ENCODE peak calls at places on chromosomes 1 and 21, in six cellular contexts. One of them, this sample, is unnamed.

GRCh38 chr21:34649400-34649799 is 19.4 kb upstream of the CLIC6 start:
- DNase-seq in PC-3: no peak
- DNase-seq in K562: no peak
- DNase-seq in neural progenitor cell: no peak
- DNase-seq in colonic mucosa: no peak
- DNase-seq in HCT116: no peak
- DNase-seq in this sample: no peak

GRCh38 chr1:242245255-242245654 is 246.4 kb upstream of the MAP1LC3C start:
- DNase-seq in PC-3: no peak
- DNase-seq in colonic mucosa: no peak
- DNase-seq in neural progenitor cell: peak
- DNase-seq in K562: no peak
- DNase-seq in HCT116: no peak
- DNase-seq in this sample: no peak

GRCh38 chr1:197998110-197998509 is 80.9 kb downstream of the LHX9 start:
- DNase-seq in PC-3: no peak
- DNase-seq in colonic mucosa: no peak
- DNase-seq in K562: no peak
- DNase-seq in HCT116: no peak
- DNase-seq in neural progenitor cell: no peak
- DNase-seq in this sample: no peak

GRCh38 chr1:181152892-181153633 is 64.6 kb downstream of the IER5 start:
- DNase-seq in HCT116: no peak
- DNase-seq in neural progenitor cell: peak
- DNase-seq in K562: peak
- DNase-seq in PC-3: no peak
- DNase-seq in colonic mucosa: peak
- DNase-seq in this sample: peak

GRCh38 chr1:228307218-228308023 is 99.2 kb downstream of the TRIM11 start:
- DNase-seq in neural progenitor cell: no peak
- DNase-seq in HCT116: no peak
- DNase-seq in PC-3: no peak
- DNase-seq in K562: no peak
- DNase-seq in colonic mucosa: no peak
- DNase-seq in this sample: no peak

GRCh38 chr1:62720946-62721554 is 32.9 kb upstream of the DOCK7 start:
- DNase-seq in neural progenitor cell: no peak
- DNase-seq in colonic mucosa: peak
- DNase-seq in HCT116: no peak
- DNase-seq in K562: no peak
- DNase-seq in PC-3: no peak
- DNase-seq in this sample: no peak

GRCh38 chr1:100921110-100921706 is 25.3 kb downstream of the SLC30A7 start:
- DNase-seq in K562: peak
- DNase-seq in PC-3: peak
- DNase-seq in HCT116: peak
- DNase-seq in colonic mucosa: no peak
- DNase-seq in neural progenitor cell: peak
- DNase-seq in this sample: no peak

GRCh38 chr1:40594187-40594531 is 62.7 kb downstream of the ZNF684 start:
- DNase-seq in HCT116: no peak
- DNase-seq in neural progenitor cell: no peak
- DNase-seq in colonic mucosa: no peak
- DNase-seq in PC-3: no peak
- DNase-seq in K562: no peak
- DNase-seq in this sample: no peak

GRCh38 chr1:236759252-236759859 is 35.7 kb upstream of the MTR start:
- DNase-seq in K562: peak
- DNase-seq in colonic mucosa: no peak
- DNase-seq in neural progenitor cell: peak
- DNase-seq in HCT116: peak
- DNase-seq in PC-3: peak
- DNase-seq in this sample: peak

GRCh38 chr1:29649375-29650040 is 413.2 kb downstream of the PTPRU start:
- DNase-seq in neural progenitor cell: no peak
- DNase-seq in K562: peak
- DNase-seq in colonic mucosa: peak
- DNase-seq in HCT116: no peak
- DNase-seq in PC-3: peak
- DNase-seq in this sample: no peak

GRCh38 chr1:200143347-200143746 is 115.8 kb downstream of the NR5A2 start:
- DNase-seq in colonic mucosa: no peak
- DNase-seq in K562: no peak
- DNase-seq in PC-3: no peak
- DNase-seq in neural progenitor cell: no peak
- DNase-seq in HCT116: no peak
- DNase-seq in this sample: no peak

GRCh38 chr21:16302851-16303282 is 573.1 kb downstream of the USP25 start:
- DNase-seq in neural progenitor cell: no peak
- DNase-seq in K562: no peak
- DNase-seq in HCT116: no peak
- DNase-seq in PC-3: no peak
- DNase-seq in colonic mucosa: no peak
- DNase-seq in this sample: no peak

GRCh38 chr1:203569490-203570318 is 56.9 kb upstream of the ATP2B4 start:
- DNase-seq in K562: no peak
- DNase-seq in neural progenitor cell: no peak
- DNase-seq in HCT116: no peak
- DNase-seq in colonic mucosa: no peak
- DNase-seq in PC-3: peak
- DNase-seq in this sample: no peak

GRCh38 chr1:159892944-159893343 is 7.0 kb downstream of the CFAP45 start:
- DNase-seq in HCT116: no peak
- DNase-seq in PC-3: peak
- DNase-seq in colonic mucosa: no peak
- DNase-seq in K562: no peak
- DNase-seq in neural progenitor cell: no peak
- DNase-seq in this sample: no peak

GRCh38 chr1:200628223-200628868 is 7.8 kb upstream of the KIF14 start:
- DNase-seq in neural progenitor cell: no peak
- DNase-seq in HCT116: no peak
- DNase-seq in K562: no peak
- DNase-seq in PC-3: no peak
- DNase-seq in colonic mucosa: no peak
- DNase-seq in this sample: no peak

GRCh38 chr1:98420376-98421097 is 241.0 kb upstream of the SNX7 start:
- DNase-seq in colonic mucosa: no peak
- DNase-seq in HCT116: no peak
- DNase-seq in PC-3: peak
- DNase-seq in K562: no peak
- DNase-seq in neural progenitor cell: no peak
- DNase-seq in this sample: no peak

GRCh38 chr1:15885701-15886612 is 38.5 kb downstream of the SPEN start:
- DNase-seq in HCT116: peak
- DNase-seq in PC-3: peak
- DNase-seq in colonic mucosa: peak
- DNase-seq in neural progenitor cell: peak
- DNase-seq in K562: peak
- DNase-seq in this sample: no peak

GRCh38 chr1:6634278-6635052 is 9.8 kb downstream of the THAP3 start:
- DNase-seq in neural progenitor cell: peak
- DNase-seq in PC-3: peak
- DNase-seq in K562: peak
- DNase-seq in HCT116: no peak
- DNase-seq in colonic mucosa: peak
- DNase-seq in this sample: peak

DNA sequence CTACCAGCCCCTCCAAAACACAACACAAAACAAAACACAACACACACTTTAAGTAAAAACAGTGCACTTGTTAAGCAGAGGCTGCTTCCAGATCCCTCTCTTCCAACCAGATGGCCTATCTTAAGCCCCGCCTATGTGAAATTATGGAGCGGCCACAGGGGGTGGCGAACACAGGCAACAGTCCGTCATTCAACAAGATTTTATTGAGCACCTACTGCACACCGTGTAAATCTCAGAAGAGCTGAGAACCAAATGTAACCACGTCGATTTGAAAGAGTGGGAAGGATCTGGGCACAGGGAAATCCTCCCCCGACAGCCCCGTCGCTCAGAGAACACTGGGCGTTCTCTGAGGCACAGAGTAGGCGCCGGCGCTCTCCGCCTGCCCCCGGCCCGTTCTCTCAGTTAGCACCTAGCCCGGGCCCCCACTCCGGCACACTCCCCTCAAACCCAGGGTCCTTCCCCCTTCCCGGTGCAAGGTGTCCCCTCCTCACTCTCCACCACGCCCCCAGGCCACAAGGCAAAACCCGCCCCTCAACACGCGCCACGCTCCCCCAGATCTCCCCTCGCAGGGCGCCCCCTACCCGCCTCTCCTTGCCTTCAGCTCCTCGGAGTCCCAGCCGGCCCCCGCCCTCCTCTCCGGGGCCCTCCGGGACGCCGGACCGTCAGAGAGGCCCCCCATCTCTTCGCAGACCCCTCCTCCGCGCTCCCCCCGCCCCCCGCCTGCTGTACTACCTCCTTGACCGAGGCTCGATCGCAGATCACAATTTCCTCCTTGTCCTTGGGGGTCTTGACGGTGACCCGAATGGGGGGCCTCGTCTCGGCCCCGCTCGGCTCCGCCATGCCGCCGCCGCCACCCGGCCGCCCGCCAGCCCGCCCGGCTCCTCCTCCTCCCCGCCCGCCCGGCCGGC is 482 bp downstream of the UBQLN4 start:
- DNase-seq in colonic mucosa: peak
- DNase-seq in K562: peak
- DNase-seq in PC-3: peak
- DNase-seq in HCT116: peak
- DNase-seq in neural progenitor cell: peak
- DNase-seq in this sample: peak
- TF ChIP-seq CTCF in colonic mucosa: no peak
- TF ChIP-seq CTCF in K562: peak
- TF ChIP-seq CTCF in PC-3: peak
- TF ChIP-seq CTCF in HCT116: no peak
- TF ChIP-seq CTCF in neural progenitor cell: peak
- TF ChIP-seq CTCF in this sample: peak

GRCh38 chr21:38912789-38913119 is 107.0 kb downstream of the ETS2 start:
- DNase-seq in HCT116: no peak
- DNase-seq in neural progenitor cell: no peak
- DNase-seq in colonic mucosa: peak
- DNase-seq in PC-3: no peak
- DNase-seq in K562: no peak
- DNase-seq in this sample: no peak

GRCh38 chr21:38910390-38911008 is 104.8 kb downstream of the ETS2 start:
- DNase-seq in HCT116: peak
- DNase-seq in neural progenitor cell: no peak
- DNase-seq in PC-3: peak
- DNase-seq in colonic mucosa: peak
- DNase-seq in K562: no peak
- DNase-seq in this sample: no peak

GRCh38 chr21:38912355-38912619 is 106.6 kb downstream of the ETS2 start:
- DNase-seq in neural progenitor cell: no peak
- DNase-seq in HCT116: no peak
- DNase-seq in colonic mucosa: peak
- DNase-seq in K562: no peak
- DNase-seq in PC-3: no peak
- DNase-seq in this sample: no peak

GRCh38 chr21:38913120-38913975 is 107.6 kb downstream of the ETS2 start:
- DNase-seq in neural progenitor cell: peak
- DNase-seq in colonic mucosa: peak
- DNase-seq in K562: peak
- DNase-seq in HCT116: peak
- DNase-seq in PC-3: peak
- DNase-seq in this sample: no peak

DNA sequence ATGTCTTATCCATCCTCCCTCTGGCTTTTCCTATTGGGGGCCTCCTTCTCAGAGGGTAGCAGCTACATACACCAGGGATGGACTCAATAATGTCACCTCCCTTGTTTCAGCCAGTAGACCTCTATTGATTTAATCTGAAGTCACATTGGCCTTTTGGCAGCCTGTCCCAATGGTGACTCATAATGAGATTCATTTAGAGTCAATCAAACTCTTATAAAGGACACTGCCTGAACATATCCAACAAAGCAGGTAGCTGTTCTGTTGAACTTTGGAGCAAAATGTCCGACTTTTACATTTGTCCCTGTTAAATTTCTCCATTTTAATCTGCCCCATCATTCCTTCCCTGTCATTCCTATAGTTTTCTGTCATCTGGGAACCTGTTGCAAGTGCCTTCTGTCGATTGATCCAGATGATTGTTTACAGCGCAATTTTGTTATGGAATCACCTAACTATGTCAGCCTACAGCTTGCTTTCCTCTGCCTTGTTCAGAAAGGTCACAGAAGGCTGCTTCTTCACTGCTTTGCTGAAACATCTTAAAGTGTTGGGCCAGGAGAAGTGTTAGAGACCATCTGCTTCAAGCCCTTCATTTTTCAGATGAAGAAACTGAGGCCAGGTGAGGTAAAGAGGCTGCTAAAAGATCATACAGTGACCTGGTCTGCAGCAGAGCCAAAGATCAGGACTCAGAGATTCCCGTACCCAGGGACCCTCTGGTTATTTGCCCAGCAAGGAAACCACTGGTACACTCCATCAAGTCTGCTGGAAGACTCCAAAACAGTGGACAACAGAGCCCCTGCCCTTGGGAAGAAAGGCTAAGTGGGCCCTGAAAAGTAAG is 106.0 kb downstream of the ETS2 start:
- DNase-seq in neural progenitor cell: no peak
- DNase-seq in HCT116: no peak
- DNase-seq in PC-3: peak
- DNase-seq in colonic mucosa: no peak
- DNase-seq in K562: no peak
- DNase-seq in this sample: no peak
- H3K27ac ChIP-seq in neural progenitor cell: no peak
- H3K27ac ChIP-seq in HCT116: peak
- H3K27ac ChIP-seq in PC-3: peak
- H3K27ac ChIP-seq in colonic mucosa: peak
- H3K27ac ChIP-seq in K562: no peak
- H3K27ac ChIP-seq in this sample: no peak

DNA sequence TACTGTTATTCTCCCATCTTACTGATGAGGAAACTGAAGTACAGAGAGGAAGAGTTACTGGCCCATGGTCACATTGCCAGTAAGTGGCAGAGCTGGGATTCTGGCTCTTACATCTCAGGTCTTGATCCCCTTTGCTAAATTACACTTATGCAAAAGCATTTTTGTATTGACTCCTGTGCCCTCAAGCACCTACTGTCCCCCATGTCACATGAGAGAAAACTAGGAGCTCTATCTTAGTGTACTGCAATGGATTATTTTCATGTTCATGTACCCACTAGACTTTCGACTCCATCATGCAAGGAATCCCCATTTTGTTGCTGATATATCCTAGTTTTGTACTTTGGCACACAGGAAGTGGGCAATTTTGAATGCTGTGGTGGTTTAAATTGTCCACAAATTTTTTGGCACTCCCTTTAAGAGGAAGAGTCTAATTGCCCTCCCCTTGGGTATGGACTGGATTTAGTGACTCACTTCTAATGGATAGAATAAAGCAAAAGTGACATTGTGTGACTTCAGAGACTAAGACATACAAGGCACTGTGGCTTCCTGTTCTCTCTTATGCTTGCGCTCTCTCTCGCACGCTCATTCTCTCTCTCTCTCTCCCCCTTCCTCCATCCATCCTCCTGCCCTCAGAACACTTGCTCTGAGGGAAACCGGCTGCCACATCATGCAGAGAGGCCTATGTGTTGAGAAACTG is 43.5 kb upstream of the JAK1 start:
- DNase-seq in K562: no peak
- DNase-seq in neural progenitor cell: no peak
- DNase-seq in colonic mucosa: no peak
- DNase-seq in HCT116: no peak
- DNase-seq in PC-3: peak
- DNase-seq in this sample: peak
- H3K9ac ChIP-seq in K562: no peak
- H3K9ac ChIP-seq in neural progenitor cell: no peak
- H3K9ac ChIP-seq in colonic mucosa: no peak
- H3K9ac ChIP-seq in HCT116: no peak
- H3K9ac ChIP-seq in PC-3: no peak
- H3K9ac ChIP-seq in this sample: no peak

GRCh38 chr21:42174173-42174572 is 44.8 kb upstream of the ABCG1 start:
- DNase-seq in neural progenitor cell: no peak
- DNase-seq in PC-3: no peak
- DNase-seq in K562: peak
- DNase-seq in colonic mucosa: no peak
- DNase-seq in HCT116: no peak
- DNase-seq in this sample: no peak
- TF ChIP-seq CTCF in neural progenitor cell: no peak
- TF ChIP-seq CTCF in PC-3: no peak
- TF ChIP-seq CTCF in K562: no peak
- TF ChIP-seq CTCF in colonic mucosa: no peak
- TF ChIP-seq CTCF in HCT116: no peak
- TF ChIP-seq CTCF in this sample: no peak